ENCODE peak calls at places on chromosomes 2 and 18, in seven cellular contexts. One of them, this sample, is unnamed.

GRCh38 chr2:176473177-176473576 is 203.9 kb downstream of the MTX2 start:
- DNase-seq in GM23338: no peak
- DNase-seq in H9: no peak
- DNase-seq in IMR-90: peak; percentile 25
- DNase-seq in mammary epithelial cell: peak; percentile 96
- DNase-seq in AG04450: no peak
- DNase-seq in adrenal gland: peak; percentile 47
- DNase-seq in this sample: no peak

GRCh38 chr2:220134756-220135534 is 507.5 kb downstream of the SLC4A3 start:
- DNase-seq in GM23338: no peak
- DNase-seq in H9: no peak
- DNase-seq in IMR-90: peak; percentile 37
- DNase-seq in mammary epithelial cell: peak; percentile 21
- DNase-seq in AG04450: no peak
- DNase-seq in adrenal gland: no peak
- DNase-seq in this sample: peak; percentile 36

GRCh38 chr2:158457092-158457825 is 507 bp downstream of the PKP4 start:
- DNase-seq in GM23338: peak; percentile 63
- DNase-seq in H9: peak; percentile 71
- DNase-seq in IMR-90: peak; percentile 61
- DNase-seq in mammary epithelial cell: peak; percentile 73
- DNase-seq in AG04450: no peak
- DNase-seq in adrenal gland: peak; percentile 59
- DNase-seq in this sample: peak; percentile 47

GRCh38 chr18:32284284-32284683 is 94.4 kb downstream of the MEP1B start:
- DNase-seq in GM23338: no peak
- DNase-seq in H9: no peak
- DNase-seq in IMR-90: peak; percentile 19
- DNase-seq in mammary epithelial cell: no peak
- DNase-seq in AG04450: no peak
- DNase-seq in adrenal gland: no peak
- DNase-seq in this sample: peak; percentile 3

GRCh38 chr2:9145109-9145751 is 61.4 kb upstream of the ASAP2 start:
- DNase-seq in GM23338: no peak
- DNase-seq in H9: no peak
- DNase-seq in IMR-90: peak; percentile 63
- DNase-seq in mammary epithelial cell: no peak
- DNase-seq in AG04450: peak; percentile 15
- DNase-seq in adrenal gland: peak; percentile 35
- DNase-seq in this sample: no peak

GRCh38 chr2:23380562-23381065 is 4.4 kb upstream of the KLHL29 start:
- DNase-seq in GM23338: no peak
- DNase-seq in H9: no peak
- DNase-seq in IMR-90: peak; percentile 17
- DNase-seq in mammary epithelial cell: no peak
- DNase-seq in AG04450: no peak
- DNase-seq in adrenal gland: no peak
- DNase-seq in this sample: no peak

GRCh38 chr2:50318147-50318546 is 713.8 kb downstream of the NRXN1 start:
- DNase-seq in GM23338: no peak
- DNase-seq in H9: no peak
- DNase-seq in IMR-90: no peak
- DNase-seq in mammary epithelial cell: no peak
- DNase-seq in AG04450: no peak
- DNase-seq in adrenal gland: no peak
- DNase-seq in this sample: no peak

GRCh38 chr2:69709290-69709689 is 32.6 kb upstream of the ANXA4 start:
- DNase-seq in GM23338: no peak
- DNase-seq in H9: no peak
- DNase-seq in IMR-90: no peak
- DNase-seq in mammary epithelial cell: peak; percentile 38
- DNase-seq in AG04450: no peak
- DNase-seq in adrenal gland: no peak
- DNase-seq in this sample: no peak

GRCh38 chr2:167844714-167845530 is 402.5 kb downstream of the STK39 start:
- DNase-seq in GM23338: peak; percentile 63
- DNase-seq in H9: peak; percentile 89
- DNase-seq in IMR-90: no peak
- DNase-seq in mammary epithelial cell: no peak
- DNase-seq in AG04450: no peak
- DNase-seq in adrenal gland: no peak
- DNase-seq in this sample: no peak

GRCh38 chr2:23294238-23294637 is 90.7 kb upstream of the KLHL29 start:
- DNase-seq in GM23338: peak; percentile 25
- DNase-seq in H9: no peak
- DNase-seq in IMR-90: no peak
- DNase-seq in mammary epithelial cell: no peak
- DNase-seq in AG04450: no peak
- DNase-seq in adrenal gland: no peak
- DNase-seq in this sample: no peak

DNA sequence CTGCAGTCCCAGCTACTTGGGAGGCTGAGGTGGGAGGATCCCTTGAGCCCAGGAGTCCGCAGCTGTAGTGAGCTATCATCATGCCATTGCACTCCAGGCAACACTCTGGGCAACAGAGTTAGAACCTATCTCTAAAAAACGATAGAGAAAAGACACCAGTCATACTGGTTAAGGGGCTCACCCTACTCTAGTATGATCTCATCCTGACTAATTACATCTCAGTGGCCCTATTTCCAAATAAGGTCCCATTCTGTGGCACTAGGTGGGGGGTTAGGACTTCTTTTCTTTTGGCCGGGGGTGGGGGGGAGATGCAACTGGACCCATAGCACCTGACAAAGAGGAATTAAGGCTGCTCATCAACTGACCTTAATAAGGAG is 163.2 kb upstream of the NCK2 start:
- DNase-seq in GM23338: no peak
- DNase-seq in H9: no peak
- DNase-seq in IMR-90: no peak
- DNase-seq in mammary epithelial cell: no peak
- DNase-seq in AG04450: no peak
- DNase-seq in adrenal gland: no peak
- DNase-seq in this sample: no peak
- H3K27ac ChIP-seq in GM23338: no peak overlapping the region
- H3K27ac ChIP-seq in H9: no peak overlapping the region
- H3K27ac ChIP-seq in IMR-90: no peak overlapping the region
- H3K27ac ChIP-seq in mammary epithelial cell: no peak overlapping the region
- H3K27ac ChIP-seq in AG04450: no peak overlapping the region
- H3K27ac ChIP-seq in adrenal gland: no peak overlapping the region
- H3K27ac ChIP-seq in this sample: no peak overlapping the region

GRCh38 chr2:66433695-66433944 is 1.3 kb upstream of the MEIS1 start:
- DNase-seq in GM23338: no peak
- DNase-seq in H9: no peak
- DNase-seq in IMR-90: no peak
- DNase-seq in mammary epithelial cell: no peak
- DNase-seq in AG04450: no peak
- DNase-seq in adrenal gland: no peak
- DNase-seq in this sample: no peak
- TF ChIP-seq CTCF in GM23338: no peak
- TF ChIP-seq CTCF in H9: no peak
- TF ChIP-seq CTCF in IMR-90: no peak
- TF ChIP-seq CTCF in mammary epithelial cell: no peak
- TF ChIP-seq CTCF in AG04450: no peak
- TF ChIP-seq CTCF in adrenal gland: no peak
- TF ChIP-seq CTCF in this sample: no peak

GRCh38 chr2:229445013-229445412 is 173.9 kb upstream of the PID1 start:
- DNase-seq in GM23338: peak; percentile 4
- DNase-seq in H9: no peak
- DNase-seq in IMR-90: peak; percentile 92
- DNase-seq in mammary epithelial cell: peak; percentile 97
- DNase-seq in AG04450: peak; percentile 82
- DNase-seq in adrenal gland: peak; percentile 68
- DNase-seq in this sample: peak; percentile 98
- H3K27ac ChIP-seq in GM23338: no peak overlapping the region
- H3K27ac ChIP-seq in H9: no peak overlapping the region
- H3K27ac ChIP-seq in IMR-90: peak overlapping the region; percentile 67
- H3K27ac ChIP-seq in mammary epithelial cell: peak overlapping the region; percentile 86
- H3K27ac ChIP-seq in AG04450: peak overlapping the region; percentile 87
- H3K27ac ChIP-seq in adrenal gland: peak overlapping the region; percentile 59
- H3K27ac ChIP-seq in this sample: peak overlapping the region; percentile 98

GRCh38 chr2:178542161-178542560 is 61.9 kb downstream of the PLEKHA3 start:
- DNase-seq in GM23338: no peak
- DNase-seq in H9: no peak
- DNase-seq in IMR-90: no peak
- DNase-seq in mammary epithelial cell: no peak
- DNase-seq in AG04450: no peak
- DNase-seq in adrenal gland: no peak
- DNase-seq in this sample: no peak
- TF ChIP-seq CTCF in GM23338: no peak
- TF ChIP-seq CTCF in H9: no peak
- TF ChIP-seq CTCF in IMR-90: no peak
- TF ChIP-seq CTCF in mammary epithelial cell: no peak
- TF ChIP-seq CTCF in AG04450: no peak
- TF ChIP-seq CTCF in adrenal gland: no peak
- TF ChIP-seq CTCF in this sample: no peak